ENCODE peak calls at places on chromosome 19, in six cellular contexts. Y is epithelial cell of esophagus, O is GM10248, N is nephron progenitor cell, E is fibroblast of pulmonary artery, Z is colonic mucosa. F is an unnamed sample.
A peak's percentile ranks its signal among the peaks of the same experiment; 100 is the strongest.

GRCh38 chr19:49581007-49581508 is at the start of gene PRRG2:
- DNase-seq in Y (peak; percentile 76), O (no peak), N (no peak), E (no peak), Z (peak; percentile 78), F (no peak)

GRCh38 chr19:48480151-48480475 is 10.9 kb downstream of the CYTH2 start:
- DNase-seq in Y (peak; percentile 32), O (no peak), N (no peak), E (no peak), Z (peak; percentile 45), F (no peak)

GRCh38 chr19:39264306-39265290 is 3.6 kb upstream of the IFNL2 start:
- DNase-seq in Y (no peak), O (no peak), N (peak; percentile 62), E (peak; percentile 9), Z (no peak), F (no peak)

GRCh38 chr19:4811328-4812131 is 20.0 kb downstream of the TICAM1 start:
- DNase-seq in Y (peak; percentile 69), O (peak; percentile 84), N (peak; percentile 92), E (peak; percentile 72), Z (peak; percentile 89), F (peak; percentile 85)

GRCh38 chr19:37902668-37903067 is 3.7 kb downstream of the WDR87 start:
- DNase-seq in Y (peak; percentile 84), O (peak; percentile 80), N (peak; percentile 85), E (peak; percentile 80), Z (peak; percentile 90), F (peak; percentile 62)

GRCh38 chr19:54164369-54165068 is 5.0 kb upstream of the LENG1 start:
- DNase-seq in Y (peak; percentile 62), O (no peak), N (peak; percentile 65), E (peak; percentile 40), Z (peak; percentile 95), F (peak; percentile 86)

GRCh38 chr19:13872695-13873389 is 4.1 kb upstream of the NANOS3 start:
- DNase-seq in Y (no peak), O (peak; percentile 65), N (peak; percentile 74), E (no peak), Z (peak; percentile 62), F (no peak)

GRCh38 chr19:35353635-35354034 is 4.6 kb upstream of the FFAR3 start:
- DNase-seq in Y (no peak), O (peak; percentile 1), N (no peak), E (no peak), Z (no peak), F (no peak)

GRCh38 chr19:28324275-28325060 is 888.5 kb downstream of the UQCRFS1 start:
- DNase-seq in Y (no peak), O (no peak), N (no peak), E (no peak), Z (no peak), F (no peak)

GRCh38 chr19:44943801-44944249 is 1.8 kb downstream of the APOC4 start:
- DNase-seq in Y (no peak), O (peak; percentile 90), N (no peak), E (no peak), Z (peak; percentile 48), F (peak; percentile 91)

GRCh38 chr19:18446811-18447359 is 9.0 kb upstream of the ISYNA1 start:
- DNase-seq in Y (no peak), O (no peak), N (no peak), E (no peak), Z (no peak), F (no peak)

GRCh38 chr19:35462476-35462953 is 14.5 kb downstream of the FFAR2 start:
- DNase-seq in Y (no peak), O (peak; percentile 74), N (no peak), E (no peak), Z (peak; percentile 27), F (peak; percentile 86)

GRCh38 chr19:8302357-8302691 is 5.8 kb downstream of the CD320 start:
- DNase-seq in Y (no peak), O (no peak), N (no peak), E (no peak), Z (peak; percentile 32), F (peak; percentile 45)
- TF ChIP-seq CTCF in Y (no peak), O (no peak), N (no peak), E (no peak), Z (no peak), F (no peak)

DNA sequence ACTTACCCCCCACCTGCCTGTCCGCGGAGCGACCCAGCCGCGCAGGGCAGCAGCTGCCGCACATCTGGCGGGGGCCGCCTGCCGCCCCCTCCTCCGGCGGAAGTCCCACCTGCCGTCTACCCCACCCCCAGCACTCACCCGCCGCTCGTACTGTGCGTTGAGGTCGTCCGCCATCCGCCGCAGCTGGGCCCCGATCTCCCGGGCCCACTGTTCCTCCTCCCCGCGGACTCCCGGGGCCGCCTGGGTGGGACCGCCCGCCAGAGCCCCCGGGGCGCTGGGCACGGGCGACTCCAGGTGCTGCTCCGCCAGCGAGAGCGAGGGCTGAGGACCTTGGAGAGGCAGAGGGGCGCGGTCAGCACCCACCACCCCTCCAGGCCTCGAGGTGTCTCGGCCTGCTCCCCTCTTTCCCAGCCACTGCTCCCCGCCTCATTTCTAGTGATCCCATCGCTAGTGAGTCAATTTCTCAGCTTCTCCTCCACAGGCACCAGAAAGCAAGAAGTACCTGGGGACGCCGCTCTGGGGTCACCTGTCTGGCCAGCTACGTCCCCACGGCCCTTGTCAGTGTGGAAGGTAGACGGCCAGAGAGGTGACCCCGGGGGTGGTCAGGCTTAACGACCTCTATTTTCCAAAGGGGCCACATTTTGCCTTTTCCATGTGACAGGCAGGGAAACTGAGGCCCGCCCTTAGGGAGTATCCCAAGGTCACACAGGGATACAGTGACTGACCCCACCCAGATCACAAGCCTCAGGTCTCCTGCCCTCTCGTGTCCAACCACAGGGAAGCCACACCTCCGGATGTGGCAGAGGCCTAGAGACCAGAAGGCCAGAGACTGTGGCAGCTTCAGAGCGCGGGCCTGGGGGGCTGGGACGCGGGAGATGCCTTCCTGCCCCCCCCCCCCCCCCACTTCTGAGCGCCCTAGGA is 4.3 kb downstream of the BBC3 start:
- DNase-seq in Y (peak; percentile 41), O (peak; percentile 74), N (no peak), E (peak; percentile 68), Z (peak; percentile 95), F (peak; percentile 90)
- TF ChIP-seq CTCF in Y (no peak), O (no peak), N (no peak), E (no peak), Z (no peak), F (no peak)

DNA sequence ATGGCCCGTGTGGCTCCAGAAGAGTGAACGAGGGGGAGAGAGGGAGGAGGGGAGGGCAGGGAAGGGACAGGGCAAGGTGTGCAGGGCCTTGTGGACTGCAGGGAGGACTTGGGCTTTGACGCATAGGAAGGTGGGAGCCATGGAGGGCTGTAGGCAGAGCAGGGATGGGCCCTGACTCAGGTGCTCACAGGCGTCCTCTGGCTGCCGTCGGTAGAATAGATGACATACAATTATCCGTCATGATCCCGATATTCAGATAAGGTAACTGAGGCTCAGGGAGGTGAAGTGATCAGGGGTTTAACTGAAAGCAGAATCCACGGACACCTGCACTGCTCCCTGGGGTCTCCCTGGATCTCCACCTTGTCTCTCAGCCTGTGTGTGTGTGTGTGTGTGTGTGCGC is 3.4 kb downstream of the C3 start:
- DNase-seq in Y (no peak), O (no peak), N (no peak), E (no peak), Z (no peak), F (peak; percentile 30)
- TF ChIP-seq CTCF in Y (no peak), O (peak; percentile 3), N (no peak), E (no peak), Z (no peak), F (no peak)

DNA sequence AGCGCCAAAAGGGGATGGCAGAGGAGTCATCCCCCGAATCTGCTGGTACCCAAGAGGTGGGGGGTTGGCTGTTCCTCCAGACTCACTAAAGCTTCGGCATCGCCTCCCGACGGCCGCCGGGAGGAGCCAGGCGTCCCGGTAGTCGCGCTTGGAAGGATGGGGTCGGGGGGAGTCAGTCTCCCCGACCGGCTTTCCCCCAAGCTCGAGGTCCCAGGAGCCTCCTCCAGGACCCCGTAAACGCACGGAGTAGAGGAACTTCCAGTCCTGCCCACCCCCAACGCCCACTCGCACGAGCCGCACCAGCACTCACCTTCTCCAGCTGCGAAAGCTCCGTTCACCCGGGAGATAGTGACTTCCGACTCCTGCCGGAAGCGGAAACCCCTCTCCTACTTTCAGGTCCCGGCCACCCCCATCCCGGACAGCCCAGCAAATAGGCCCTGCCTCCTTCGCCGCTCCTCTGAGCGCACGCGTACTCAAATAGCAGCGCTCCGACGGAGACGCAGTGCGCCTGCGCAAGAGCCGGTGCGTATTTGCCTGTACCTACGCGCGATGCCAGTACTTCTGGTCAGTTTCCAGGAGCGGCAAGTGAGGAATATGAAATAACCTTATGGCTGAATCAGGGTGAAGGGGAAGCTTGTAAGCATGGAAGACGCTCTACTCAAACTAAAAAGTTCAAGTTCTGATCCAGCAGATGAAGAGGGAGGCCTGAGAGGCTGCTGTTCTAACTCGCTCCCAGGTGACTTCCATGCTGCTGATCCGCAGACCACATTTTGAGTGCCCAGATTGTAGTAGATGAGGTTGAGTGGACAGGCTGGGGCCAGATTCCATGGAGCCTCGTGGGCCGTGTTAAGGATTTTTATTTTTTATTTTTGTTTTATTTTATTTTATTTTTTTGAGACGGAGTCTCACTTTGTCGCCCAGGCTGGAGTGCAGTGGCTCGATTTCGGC is at the start of gene ELOF1:
- DNase-seq in Y (peak; percentile 99), O (peak; percentile 98), N (peak; percentile 97), E (peak; percentile 98), Z (peak; percentile 98), F (peak; percentile 98)
- TF ChIP-seq CTCF in Y (peak; percentile 36), O (no peak), N (no peak), E (peak; percentile 15), Z (no peak), F (no peak)